ENCODE peak calls at places on chromosomes 2 and 18, in four cellular contexts. One of them, this sample, is unnamed.

GRCh38 chr2:70767094-70767698 is 804 bp downstream of the ADD2 start:
- DNase-seq in HepG2: no peak
- DNase-seq in K562: peak
- DNase-seq in GM12878: no peak
- DNase-seq in this sample: peak

GRCh38 chr2:230723363-230723762 is 10.7 kb downstream of the CAB39 start:
- DNase-seq in HepG2: no peak
- DNase-seq in K562: no peak
- DNase-seq in GM12878: no peak
- DNase-seq in this sample: no peak

GRCh38 chr2:169877406-169877805 is 50.2 kb downstream of the UBR3 start:
- DNase-seq in HepG2: peak
- DNase-seq in K562: no peak
- DNase-seq in GM12878: no peak
- DNase-seq in this sample: no peak

GRCh38 chr18:32552421-32553030 is 81.8 kb upstream of the GAREM1 start:
- DNase-seq in HepG2: peak
- DNase-seq in K562: peak
- DNase-seq in GM12878: no peak
- DNase-seq in this sample: peak

GRCh38 chr2:100713106-100713505 is 106.8 kb upstream of the NPAS2 start:
- DNase-seq in HepG2: no peak
- DNase-seq in K562: no peak
- DNase-seq in GM12878: no peak
- DNase-seq in this sample: no peak

GRCh38 chr18:46950064-46950656 is 32.8 kb downstream of the KATNAL2 start:
- DNase-seq in HepG2: peak
- DNase-seq in K562: peak
- DNase-seq in GM12878: no peak
- DNase-seq in this sample: peak

GRCh38 chr2:161631855-161632391 is 7.7 kb downstream of the SLC4A10 start:
- DNase-seq in HepG2: no peak
- DNase-seq in K562: no peak
- DNase-seq in GM12878: no peak
- DNase-seq in this sample: no peak

GRCh38 chr2:236654496-236654895 is 84.9 kb downstream of the ACKR3 start:
- DNase-seq in HepG2: no peak
- DNase-seq in K562: no peak
- DNase-seq in GM12878: no peak
- DNase-seq in this sample: no peak

DNA sequence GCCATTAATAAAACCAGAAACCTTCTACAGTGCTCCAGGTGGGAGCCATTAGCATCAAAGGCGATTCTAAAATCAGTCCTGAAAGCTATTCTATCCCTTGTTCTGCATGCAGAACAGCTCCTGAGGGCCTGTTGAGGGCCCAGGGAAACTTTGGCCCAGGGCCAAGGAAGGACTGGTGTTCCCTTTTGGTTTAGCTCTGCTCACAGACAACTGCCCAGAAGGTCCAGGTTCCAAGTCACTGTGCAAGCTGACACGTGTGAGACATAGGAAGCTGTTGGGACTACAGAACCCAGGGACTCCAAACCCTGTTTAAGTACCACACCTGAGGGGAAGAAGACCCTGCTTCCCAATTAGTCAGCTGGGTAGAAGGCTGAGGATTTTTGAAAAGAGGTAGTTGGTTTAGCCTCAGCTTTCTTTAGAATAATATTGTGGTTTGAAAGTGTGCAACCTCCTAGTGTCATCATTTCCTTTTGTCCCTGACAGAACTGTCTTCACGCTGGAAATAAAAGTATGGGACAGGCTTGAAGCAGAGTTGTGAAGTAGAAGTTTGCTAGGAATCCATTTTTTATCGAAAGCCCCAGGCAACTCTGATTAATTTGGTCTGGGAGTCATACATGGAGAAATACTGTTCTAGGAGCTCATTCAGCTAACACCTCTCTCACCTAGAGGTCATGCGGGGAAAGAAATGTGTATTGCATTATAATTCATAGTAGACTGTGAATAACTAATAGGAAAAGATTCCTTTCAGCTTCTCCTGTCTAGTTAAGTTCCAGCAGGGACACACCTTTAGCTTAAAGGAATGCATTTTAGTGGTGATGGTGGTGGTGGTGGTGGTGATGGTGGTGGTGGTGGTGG is 19.9 kb upstream of the IL1RL1 start:
- DNase-seq in HepG2: no peak
- DNase-seq in K562: no peak
- DNase-seq in GM12878: no peak
- DNase-seq in this sample: no peak
- TF ChIP-seq SP1 in HepG2: no peak
- TF ChIP-seq SP1 in K562: no peak
- TF ChIP-seq SP1 in GM12878: no peak
- TF ChIP-seq SP1 in this sample: no peak

GRCh38 chr2:206198677-206199076 is 39.0 kb downstream of the EEF1B2 start:
- DNase-seq in HepG2: no peak
- DNase-seq in K562: no peak
- DNase-seq in GM12878: no peak
- DNase-seq in this sample: no peak
- TF ChIP-seq TARDBP in HepG2: no peak
- TF ChIP-seq TARDBP in K562: no peak
- TF ChIP-seq TARDBP in GM12878: no peak
- TF ChIP-seq TARDBP in this sample: no peak

GRCh38 chr18:48342125-48342524 is 67.1 kb downstream of the ZBTB7C start:
- DNase-seq in HepG2: no peak
- DNase-seq in K562: no peak
- DNase-seq in GM12878: no peak
- DNase-seq in this sample: no peak
- TF ChIP-seq SP1 in HepG2: no peak
- TF ChIP-seq SP1 in K562: no peak
- TF ChIP-seq SP1 in GM12878: no peak
- TF ChIP-seq SP1 in this sample: no peak

GRCh38 chr18:2903006-2903405 is 56.2 kb downstream of the EMILIN2 start:
- DNase-seq in HepG2: no peak
- DNase-seq in K562: no peak
- DNase-seq in GM12878: no peak
- DNase-seq in this sample: no peak

GRCh38 chr18:2898131-2898640 is 51.4 kb downstream of the EMILIN2 start:
- DNase-seq in HepG2: no peak
- DNase-seq in K562: no peak
- DNase-seq in GM12878: no peak
- DNase-seq in this sample: no peak

GRCh38 chr18:2902327-2902726 is 55.5 kb downstream of the EMILIN2 start:
- DNase-seq in HepG2: no peak
- DNase-seq in K562: no peak
- DNase-seq in GM12878: no peak
- DNase-seq in this sample: no peak

GRCh38 chr18:2901405-2901989 is 54.7 kb downstream of the EMILIN2 start:
- DNase-seq in HepG2: no peak
- DNase-seq in K562: no peak
- DNase-seq in GM12878: no peak
- DNase-seq in this sample: no peak

DNA sequence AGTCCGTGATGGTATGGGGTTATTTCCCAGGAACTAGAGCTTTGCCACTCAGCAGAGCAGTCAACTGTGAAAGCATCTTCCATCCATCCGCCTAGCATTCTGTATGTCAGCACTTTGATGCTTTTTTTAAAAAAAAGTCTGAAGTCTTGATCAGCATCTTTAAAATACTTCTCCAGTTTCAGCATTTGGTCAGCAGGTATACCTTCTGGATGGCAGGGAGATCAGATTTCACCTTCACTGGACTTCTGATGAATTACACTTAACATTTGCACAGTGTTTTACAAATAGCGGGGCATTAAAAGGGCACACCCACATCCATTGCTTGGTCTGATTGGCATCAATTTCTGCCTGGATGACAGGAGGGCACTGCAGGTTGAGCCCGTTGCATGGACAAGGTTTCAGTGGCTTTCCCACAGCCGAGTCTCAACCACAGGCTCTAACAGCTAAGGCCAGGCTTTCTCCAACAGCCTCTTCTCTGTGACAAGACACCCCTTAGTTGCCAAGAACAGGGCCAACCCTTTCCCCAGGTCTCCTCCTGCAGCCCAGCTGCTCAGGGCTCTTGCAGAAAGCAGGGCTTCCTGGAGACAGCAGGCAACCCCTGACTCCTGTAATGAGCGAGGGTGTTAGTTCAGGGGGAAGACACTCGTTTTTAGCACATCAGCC is 54.1 kb downstream of the EMILIN2 start:
- DNase-seq in HepG2: no peak
- DNase-seq in K562: no peak
- DNase-seq in GM12878: no peak
- DNase-seq in this sample: no peak
- TF ChIP-seq TARDBP in HepG2: no peak
- TF ChIP-seq TARDBP in K562: no peak
- TF ChIP-seq TARDBP in GM12878: no peak
- TF ChIP-seq TARDBP in this sample: no peak

GRCh38 chr2:113116100-113116958 is 11.1 kb upstream of the IL1RN start:
- DNase-seq in HepG2: no peak
- DNase-seq in K562: no peak
- DNase-seq in GM12878: no peak
- DNase-seq in this sample: no peak
- TF ChIP-seq SP1 in HepG2: no peak
- TF ChIP-seq SP1 in K562: no peak
- TF ChIP-seq SP1 in GM12878: peak
- TF ChIP-seq SP1 in this sample: no peak

This sample was measured in HEK293T.